ENCODE peak calls at places on chromosome 12, in six cellular contexts. M is uterus, X is gastrocnemius medialis, N is PC-9, A is PC-3, V is colonic mucosa. D is an unnamed sample.

GRCh38 chr12:3218846-3219632 is 141.9 kb downstream of the TSPAN9 start:
- DNase-seq in V (no peak), X (no peak), A (no peak), N (no peak), M (no peak), D (no peak)

GRCh38 chr12:71439613-71440392 is at the start of gene LGR5:
- DNase-seq in X (peak; percentile 30), N (no peak), V (peak; percentile 41), M (no peak), A (peak; percentile 15), D (peak; percentile 67)

GRCh38 chr12:12333980-12334709 is 15.9 kb downstream of the MANSC1 start:
- DNase-seq in X (peak; percentile 20), V (peak; percentile 68), M (peak; percentile 56), A (peak; percentile 56), N (no peak), D (peak; percentile 80)

GRCh38 chr12:95004610-95005009 is 1.1 kb upstream of the NDUFA12 start:
- DNase-seq in X (no peak), V (no peak), N (no peak), M (no peak), A (no peak), D (no peak)

GRCh38 chr12:68785358-68785757 is 22.6 kb upstream of the MDM2 start:
- DNase-seq in V (no peak), X (no peak), A (peak; percentile 9), N (no peak), M (no peak), D (no peak)

GRCh38 chr12:125403145-125403789 is 338.0 kb downstream of the AACS start:
- DNase-seq in X (no peak), V (no peak), N (no peak), A (peak; percentile 77), M (no peak), D (no peak)

GRCh38 chr12:53211476-53212381 is 4.7 kb upstream of the ITGB7 start:
- DNase-seq in V (no peak), M (peak; percentile 13), A (no peak), N (no peak), X (no peak), D (no peak)

GRCh38 chr12:106711316-106711715 is 63.2 kb upstream of the RIC8B start:
- DNase-seq in M (no peak), A (no peak), X (no peak), N (no peak), V (no peak), D (no peak)

GRCh38 chr12:106251636-106252035 is 3.8 kb upstream of the CKAP4 start:
- DNase-seq in M (peak; percentile 35), X (no peak), A (peak; percentile 4), V (peak; percentile 6), N (no peak), D (no peak)

GRCh38 chr12:101018540-101018939 is 191.5 kb downstream of the SLC5A8 start:
- DNase-seq in M (no peak), N (peak; percentile 79), V (no peak), A (peak; percentile 89), X (no peak), D (no peak)

GRCh38 chr12:1791104-1791927 is 29.0 kb upstream of the LRTM2 start:
- DNase-seq in N (peak; percentile 49), X (peak; percentile 70), M (peak; percentile 63), A (peak; percentile 72), V (peak; percentile 76), D (no peak)

GRCh38 chr12:95070378-95070777 is 3.0 kb downstream of the NR2C1 start:
- DNase-seq in A (no peak), N (no peak), X (no peak), V (no peak), M (no peak), D (no peak)

GRCh38 chr12:457676-458075 is 2.1 kb upstream of the B4GALNT3 start:
- DNase-seq in A (peak; percentile 55), V (no peak), M (no peak), X (no peak), N (no peak), D (no peak)

GRCh38 chr12:12890815-12891645 is at the start of gene GPRC5A:
- DNase-seq in M (peak; percentile 94), V (peak; percentile 94), N (peak; percentile 96), X (peak; percentile 69), A (peak; percentile 97), D (peak; percentile 93)

GRCh38 chr12:82964446-82964845 is 277.7 kb downstream of the TMTC2 start:
- DNase-seq in A (no peak), V (no peak), X (no peak), M (no peak), N (no peak), D (no peak)

GRCh38 chr12:8816448-8816847 is 6.0 kb upstream of the A2ML1 start:
- DNase-seq in A (no peak), N (no peak), X (no peak), M (no peak), V (no peak), D (no peak)

GRCh38 chr12:117092511-117092780 is 6.8 kb downstream of the TESC start:
- DNase-seq in A (no peak), V (no peak), X (no peak), M (no peak), N (no peak), D (peak; percentile 39)

GRCh38 chr12:6135071-6135470 is 10.6 kb upstream of the VWF start:
- DNase-seq in M (no peak), N (no peak), A (peak; percentile 19), V (no peak), X (no peak), D (no peak)

GRCh38 chr12:31662176-31662849 is 2.8 kb downstream of the ETFBKMT start:
- DNase-seq in V (no peak), N (no peak), X (no peak), M (no peak), A (no peak), D (no peak)

GRCh38 chr12:93778306-93778705 is 101.1 kb downstream of the CRADD start:
- DNase-seq in A (no peak), X (peak; percentile 76), V (no peak), N (no peak), M (peak; percentile 68), D (no peak)

GRCh38 chr12:46473634-46474201 is 101.1 kb upstream of the SLC38A2 start:
- DNase-seq in N (peak; percentile 91), V (peak; percentile 81), X (peak; percentile 49), M (peak; percentile 50), A (peak; percentile 95), D (peak; percentile 73)

GRCh38 chr12:57319678-57320469 is 68.9 kb upstream of the STAC3 start:
- DNase-seq in N (no peak), V (no peak), A (no peak), M (no peak), X (no peak), D (no peak)

GRCh38 chr12:14185441-14186192 is 179.9 kb upstream of the ATF7IP start:
- DNase-seq in X (no peak), N (peak; percentile 39), V (peak; percentile 75), M (no peak), A (peak; percentile 63), D (no peak)

GRCh38 chr12:59517522-59517921 is 78.3 kb upstream of the SLC16A7 start:
- DNase-seq in M (no peak), A (no peak), X (no peak), N (no peak), V (no peak), D (no peak)

GRCh38 chr12:121346747-121347146 is 5.5 kb downstream of the ANAPC5 start:
- DNase-seq in N (no peak), X (no peak), V (no peak), M (no peak), A (no peak), D (no peak)

GRCh38 chr12:50690923-50691322 is 73.0 kb upstream of the ATF1 start:
- DNase-seq in M (no peak), V (no peak), A (no peak), N (no peak), X (peak; percentile 21), D (no peak)

GRCh38 chr12:116759783-116760581 is 21.9 kb downstream of the RNFT2 start:
- DNase-seq in A (no peak), V (no peak), M (no peak), N (no peak), X (no peak), D (peak; percentile 53)

GRCh38 chr12:18090093-18090492 is at the start of gene RERGL:
- DNase-seq in V (no peak), M (no peak), X (no peak), A (no peak), N (no peak), D (no peak)

GRCh38 chr12:100375023-100375737 is 18.3 kb downstream of the SLC17A8 start:
- DNase-seq in N (no peak), M (peak; percentile 64), V (peak; percentile 34), X (peak; percentile 44), A (no peak), D (peak; percentile 67)

GRCh38 chr12:128567730-128568129 is 256.0 kb downstream of the SLC15A4 start:
- DNase-seq in A (no peak), X (no peak), V (no peak), M (no peak), N (no peak), D (no peak)

DNA sequence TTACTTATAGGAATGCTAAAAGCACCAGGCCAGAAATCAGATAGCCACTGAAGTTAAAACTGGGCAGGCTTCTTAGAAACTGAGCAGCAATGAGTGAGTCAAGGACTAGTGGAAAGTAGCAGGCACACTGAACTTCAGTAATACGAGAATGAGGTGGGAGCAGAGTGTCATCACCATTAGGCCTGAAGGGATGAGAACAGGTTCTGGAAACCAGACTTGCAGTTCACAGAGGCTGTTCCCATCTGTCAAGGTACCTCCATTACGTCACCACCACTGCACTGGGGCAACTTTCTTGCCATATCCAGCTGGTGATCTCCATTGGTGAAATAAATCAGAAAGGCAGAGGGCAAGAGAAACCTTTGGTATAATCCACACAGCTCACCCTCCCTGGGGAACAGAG is 15.6 kb downstream of the ZNF10 start:
- DNase-seq in X (no peak), A (no peak), M (no peak), V (no peak), N (no peak), D (no peak)
- H3K9me3 ChIP-seq in X (peaks cover 64% of the 10 kb centered on the region), A (peaks cover 33% of the 10 kb centered on the region), M (peaks cover 55% of the 10 kb centered on the region), V (peaks cover 7% of the 10 kb centered on the region), N (peaks cover 35% of the 10 kb centered on the region), D (peaks cover 82% of the 10 kb centered on the region)

GRCh38 chr12:112219195-112219594 is 93.8 kb downstream of the TRAFD1 start:
- DNase-seq in A (no peak), X (no peak), N (no peak), V (no peak), M (no peak), D (no peak)
- H3K27ac ChIP-seq in A (no peak overlapping the region), X (no peak overlapping the region), N (no peak overlapping the region), V (no peak overlapping the region), M (no peak overlapping the region), D (no peak overlapping the region)

GRCh38 chr12:34298176-34298970 is 276.1 kb downstream of the ALG10 start:
- DNase-seq in V (no peak), N (no peak), A (no peak), M (no peak), X (no peak), D (peak; percentile 52)
- H3K9me3 ChIP-seq in V (no peaks in the 10 kb centered on the region), N (no peaks in the 10 kb centered on the region), A (no peaks in the 10 kb centered on the region), M (peaks cover 3% of the 10 kb centered on the region), X (no peaks in the 10 kb centered on the region), D (no peaks in the 10 kb centered on the region)

DNA sequence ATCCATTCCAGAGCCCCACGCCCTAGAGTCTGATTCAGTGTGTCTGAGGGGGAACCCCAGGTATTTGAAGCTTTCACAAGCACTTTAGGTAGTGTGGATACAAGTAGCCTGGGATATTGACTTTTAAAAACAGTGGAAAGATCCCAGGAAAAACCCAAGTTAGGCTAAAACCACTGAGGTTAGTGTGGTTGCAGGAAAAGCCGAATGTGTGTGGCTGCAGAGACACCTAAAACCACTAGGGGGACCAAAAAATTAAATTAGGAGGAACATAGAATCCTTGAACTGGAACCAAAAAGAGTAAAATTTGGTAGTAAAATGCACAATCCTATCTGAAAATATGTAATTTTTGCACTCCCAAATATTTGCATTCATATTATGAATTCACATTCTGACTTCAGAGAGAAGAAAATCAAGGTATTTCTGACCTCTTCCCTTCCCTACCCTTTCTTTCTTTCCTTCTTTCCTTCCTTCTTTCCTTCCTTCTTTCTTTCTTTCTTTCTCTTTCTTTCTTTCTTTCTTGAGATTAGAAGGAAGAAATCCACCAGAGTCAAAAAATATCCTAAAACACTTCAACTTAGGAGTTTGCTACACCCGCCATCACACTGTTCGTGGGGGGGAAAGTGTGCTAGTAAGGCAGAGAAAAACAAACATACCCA is 37.8 kb downstream of the SLCO1A2 start:
- DNase-seq in N (no peak), X (no peak), M (no peak), V (no peak), A (peak; percentile 19), D (no peak)
- H3K27ac ChIP-seq in N (no peak overlapping the region), X (no peak overlapping the region), M (no peak overlapping the region), V (no peak overlapping the region), A (no peak overlapping the region), D (no peak overlapping the region)

D was measured in upper lobe of right lung.